ENCODE peak calls at places on chromosome 6, in seven cellular contexts. Z is upper lobe of right lung, S is left lung, J is lower lobe of right lung, I is transverse colon, L is stomach, V is H1. N is an unnamed sample.

GRCh38 chr6:96948631-96949030 is 24.1 kb downstream of the KLHL32 start:
- DNase-seq in Z (no peak), S (no peak), J (no peak), I (no peak), L (no peak), V (no peak), N (no peak)

GRCh38 chr6:56840467-56841371 is 114.2 kb upstream of the BEND6 start:
- DNase-seq in Z (no peak), S (no peak), J (no peak), I (no peak), L (no peak), V (no peak), N (no peak)

GRCh38 chr6:130212215-130212874 is 10.4 kb downstream of the SAMD3 start:
- DNase-seq in Z (no peak), S (no peak), J (no peak), I (no peak), L (no peak), V (no peak), N (no peak)

GRCh38 chr6:112244428-112244827 is 9.9 kb downstream of the LAMA4 start:
- DNase-seq in Z (no peak), S (no peak), J (no peak), I (no peak), L (no peak), V (no peak), N (no peak)

GRCh38 chr6:147699637-147700036 is 191.1 kb downstream of the SAMD5 start:
- DNase-seq in Z (no peak), S (no peak), J (no peak), I (no peak), L (no peak), V (no peak), N (no peak)

GRCh38 chr6:134398453-134398852 is 80.5 kb upstream of the SGK1 start:
- DNase-seq in Z (no peak), S (no peak), J (peak; percentile 69), I (peak; percentile 18), L (no peak), V (no peak), N (no peak)

GRCh38 chr6:128335963-128336362 is 184.4 kb downstream of the PTPRK start:
- DNase-seq in Z (no peak), S (no peak), J (no peak), I (no peak), L (no peak), V (no peak), N (no peak)

GRCh38 chr6:125219451-125219942 is 65.9 kb downstream of the TPD52L1 start:
- DNase-seq in Z (no peak), S (no peak), J (no peak), I (no peak), L (no peak), V (no peak), N (no peak)

GRCh38 chr6:143804835-143805239 is 38.3 kb upstream of the LTV1 start:
- DNase-seq in Z (no peak), S (no peak), J (no peak), I (no peak), L (no peak), V (no peak), N (no peak)

GRCh38 chr6:39593644-39594043 is 131.6 kb downstream of the KIF6 start:
- DNase-seq in Z (no peak), S (no peak), J (no peak), I (no peak), L (no peak), V (no peak), N (no peak)

GRCh38 chr6:5174756-5175155 is 86.0 kb downstream of the LYRM4 start:
- DNase-seq in Z (no peak), S (no peak), J (no peak), I (no peak), L (no peak), V (no peak), N (no peak)

GRCh38 chr6:103273048-103273447 is 1586.7 kb downstream of the HACE1 start:
- DNase-seq in Z (no peak), S (no peak), J (no peak), I (no peak), L (no peak), V (no peak), N (no peak)

GRCh38 chr6:170063431-170063830 is 227.4 kb downstream of the DLL1 start:
- DNase-seq in Z (peak; percentile 55), S (peak; percentile 59), J (peak; percentile 31), I (peak; percentile 2), L (peak; percentile 21), V (no peak), N (peak; percentile 12)

GRCh38 chr6:145891126-145891525 is 73.0 kb downstream of the SHPRH start:
- DNase-seq in Z (no peak), S (no peak), J (no peak), I (no peak), L (no peak), V (no peak), N (no peak)

GRCh38 chr6:145948328-145948727 is 15.8 kb downstream of the SHPRH start:
- DNase-seq in Z (no peak), S (no peak), J (no peak), I (no peak), L (no peak), V (no peak), N (no peak)

GRCh38 chr6:83183082-83183828 is 9.8 kb downstream of the PGM3 start:
- DNase-seq in Z (no peak), S (no peak), J (no peak), I (no peak), L (no peak), V (no peak), N (no peak)

GRCh38 chr6:82711105-82711829 is 347.6 kb downstream of the TPBG start:
- DNase-seq in Z (no peak), S (no peak), J (no peak), I (no peak), L (no peak), V (no peak), N (no peak)

GRCh38 chr6:45310118-45310788 is 17.9 kb upstream of the RUNX2 start:
- DNase-seq in Z (no peak), S (peak; percentile 18), J (no peak), I (no peak), L (no peak), V (no peak), N (no peak)

GRCh38 chr6:133701633-133702331 is 187.1 kb upstream of the TCF21 start:
- DNase-seq in Z (no peak), S (peak; percentile 29), J (no peak), I (no peak), L (no peak), V (no peak), N (no peak)

GRCh38 chr6:85672623-85673022 is 29.9 kb upstream of the SYNCRIP start:
- DNase-seq in Z (no peak), S (no peak), J (no peak), I (no peak), L (no peak), V (no peak), N (no peak)

GRCh38 chr6:147508073-147508870 is at the start of gene SAMD5:
- DNase-seq in Z (peak; percentile 79), S (peak; percentile 89), J (peak; percentile 59), I (peak; percentile 74), L (peak; percentile 65), V (peak; percentile 29), N (peak; percentile 69)

GRCh38 chr6:49645139-49645538 is 8.5 kb upstream of the RHAG start:
- DNase-seq in Z (no peak), S (no peak), J (no peak), I (no peak), L (no peak), V (no peak), N (no peak)

GRCh38 chr6:2829253-2829652 is 12.4 kb downstream of the SERPINB1 start:
- DNase-seq in Z (no peak), S (no peak), J (no peak), I (no peak), L (no peak), V (no peak), N (no peak)

GRCh38 chr6:138953451-138953850 is 34.6 kb downstream of the REPS1 start:
- DNase-seq in Z (no peak), S (no peak), J (no peak), I (no peak), L (no peak), V (no peak), N (no peak)

DNA sequence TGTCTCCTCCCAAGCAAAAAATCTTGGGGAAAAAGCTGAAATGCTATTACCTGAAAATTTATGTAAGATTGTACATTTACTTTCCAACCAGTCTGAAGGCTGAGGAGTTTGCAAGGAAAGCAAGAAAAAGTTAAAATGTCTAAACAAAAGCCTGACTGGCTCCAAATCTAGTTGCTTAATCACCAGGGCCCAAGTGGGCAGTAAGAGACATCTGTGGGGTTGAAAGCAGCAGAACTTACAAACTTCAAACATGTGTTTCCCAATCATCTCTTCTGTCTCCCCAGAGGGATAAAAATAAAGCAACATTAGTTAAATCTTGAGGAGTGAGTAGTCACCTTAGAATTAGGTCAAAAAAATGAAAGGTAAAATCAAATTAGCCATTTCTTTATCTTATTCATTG is 98.6 kb downstream of the OGFRL1 start:
- DNase-seq in Z (no peak), S (no peak), J (no peak), I (no peak), L (no peak), V (no peak), N (no peak)
- H3K4me1 ChIP-seq in Z (peaks cover 57% of the 10 kb centered on the region), S (peaks cover 14% of the 10 kb centered on the region), J (peaks cover 67% of the 10 kb centered on the region), I (peaks cover 4% of the 10 kb centered on the region), L (peaks cover 6% of the 10 kb centered on the region), V (peaks cover 4% of the 10 kb centered on the region), N (no peaks in the 10 kb centered on the region)

GRCh38 chr6:154343473-154344308 is 12.9 kb downstream of the IPCEF1 start:
- DNase-seq in Z (peak; percentile 81), S (no peak), J (peak; percentile 76), I (peak; percentile 79), L (peak; percentile 81), V (peak; percentile 60), N (no peak)
- TF ChIP-seq CTCF in Z (peak; percentile 40), S (peak; percentile 29), J (peak; percentile 27), I (no peak), L (peak; percentile 17), V (no peak), N (no peak)

GRCh38 chr6:108689279-108690161 is 128.8 kb downstream of the FOXO3 start:
- DNase-seq in Z (peak; percentile 94), S (peak; percentile 88), J (peak; percentile 91), I (peak; percentile 56), L (peak; percentile 94), V (no peak), N (peak; percentile 98)
- H3K4me1 ChIP-seq in Z (peaks cover 43% of the 10 kb centered on the region), S (peaks cover 22% of the 10 kb centered on the region), J (peaks cover 48% of the 10 kb centered on the region), I (peaks cover 11% of the 10 kb centered on the region), L (peaks cover 22% of the 10 kb centered on the region), V (no peaks in the 10 kb centered on the region), N (no peaks in the 10 kb centered on the region)

GRCh38 chr6:562052-562676 is 94.7 kb downstream of the HUS1B start:
- DNase-seq in Z (no peak), S (no peak), J (no peak), I (no peak), L (no peak), V (no peak), N (no peak)

GRCh38 chr6:563863-564262 is 93.0 kb downstream of the HUS1B start:
- DNase-seq in Z (no peak), S (no peak), J (no peak), I (no peak), L (no peak), V (no peak), N (no peak)

GRCh38 chr6:558959-559358 is 97.9 kb downstream of the HUS1B start:
- DNase-seq in Z (no peak), S (no peak), J (no peak), I (no peak), L (no peak), V (no peak), N (no peak)

DNA sequence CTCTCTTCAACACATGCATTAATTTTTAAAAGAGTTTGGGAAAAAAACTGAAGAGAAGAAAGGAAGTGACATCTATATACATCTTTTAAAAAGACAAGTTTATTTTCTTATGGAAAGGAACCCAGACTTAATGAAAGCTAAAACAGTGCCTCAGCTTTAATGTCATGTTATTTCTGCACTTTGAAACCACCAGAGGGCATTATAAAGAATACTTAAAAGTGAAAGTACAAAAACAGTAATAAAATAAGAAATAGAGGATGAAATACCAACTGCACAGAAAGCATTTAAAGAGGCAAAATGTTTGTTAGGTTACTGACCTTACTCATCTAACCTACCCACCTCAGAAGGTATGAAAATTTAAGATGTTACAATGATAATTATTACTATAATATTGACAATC is 98.8 kb downstream of the HUS1B start:
- DNase-seq in Z (no peak), S (no peak), J (no peak), I (no peak), L (no peak), V (no peak), N (no peak)
- TF ChIP-seq CTCF in Z (peak; percentile 7), S (no peak), J (no peak), I (no peak), L (no peak), V (no peak), N (no peak)

N was measured in tibial artery.